ENCODE peak calls at places on chromosomes 2 and 18, in four cellular contexts. One of them, this sample, is unnamed.
A peak's percentile ranks its signal among the peaks of the same experiment; 100 is the strongest.

GRCh38 chr2:72843301-72843700 is 17.5 kb upstream of the EXOC6B start:
- DNase-seq in breast epithelium: no peak
- DNase-seq in GM13976: no peak
- DNase-seq in endothelial cell: no peak
- DNase-seq in this sample: no peak

GRCh38 chr2:195022514-195022842 is 634.5 kb upstream of the SLC39A10 start:
- DNase-seq in breast epithelium: no peak
- DNase-seq in GM13976: no peak
- DNase-seq in endothelial cell: no peak
- DNase-seq in this sample: no peak

GRCh38 chr18:48968412-48969215 is 17.8 kb upstream of the SMAD7 start:
- DNase-seq in breast epithelium: no peak
- DNase-seq in GM13976: no peak
- DNase-seq in endothelial cell: no peak
- DNase-seq in this sample: no peak

GRCh38 chr2:15636972-15637785 is 45.5 kb downstream of the DDX1 start:
- DNase-seq in breast epithelium: no peak
- DNase-seq in GM13976: peak; percentile 62
- DNase-seq in endothelial cell: peak; percentile 66
- DNase-seq in this sample: peak; percentile 64

GRCh38 chr2:163983911-163984310 is 248.1 kb upstream of the FIGN start:
- DNase-seq in breast epithelium: no peak
- DNase-seq in GM13976: no peak
- DNase-seq in endothelial cell: no peak
- DNase-seq in this sample: no peak

GRCh38 chr18:48827321-48828200 is 123.2 kb downstream of the SMAD7 start:
- DNase-seq in breast epithelium: peak; percentile 42
- DNase-seq in GM13976: no peak
- DNase-seq in endothelial cell: no peak
- DNase-seq in this sample: peak; percentile 24

GRCh38 chr2:146734791-146735190 is 1110.0 kb upstream of the ACVR2A start:
- DNase-seq in breast epithelium: no peak
- DNase-seq in GM13976: no peak
- DNase-seq in endothelial cell: no peak
- DNase-seq in this sample: no peak

GRCh38 chr2:190277234-190278112 is 42.2 kb downstream of the HIBCH start:
- DNase-seq in breast epithelium: no peak
- DNase-seq in GM13976: peak; percentile 10
- DNase-seq in endothelial cell: peak; percentile 11
- DNase-seq in this sample: no peak

GRCh38 chr2:64474200-64474630 is 20.3 kb downstream of the LGALSL start:
- DNase-seq in breast epithelium: no peak
- DNase-seq in GM13976: no peak
- DNase-seq in endothelial cell: no peak
- DNase-seq in this sample: no peak

GRCh38 chr2:15363142-15363541 is 198.0 kb downstream of the NBAS start:
- DNase-seq in breast epithelium: no peak
- DNase-seq in GM13976: no peak
- DNase-seq in endothelial cell: no peak
- DNase-seq in this sample: no peak

GRCh38 chr2:226427538-226428307 is 371.9 kb downstream of the IRS1 start:
- DNase-seq in breast epithelium: no peak
- DNase-seq in GM13976: no peak
- DNase-seq in endothelial cell: no peak
- DNase-seq in this sample: no peak

GRCh38 chr2:105102963-105103421 is 65.1 kb downstream of the MRPS9 start:
- DNase-seq in breast epithelium: no peak
- DNase-seq in GM13976: no peak
- DNase-seq in endothelial cell: no peak
- DNase-seq in this sample: no peak

GRCh38 chr2:215624423-215624829 is 188.6 kb upstream of the FN1 start:
- DNase-seq in breast epithelium: no peak
- DNase-seq in GM13976: no peak
- DNase-seq in endothelial cell: no peak
- DNase-seq in this sample: no peak

GRCh38 chr18:79405019-79405780 is 9.5 kb downstream of the NFATC1 start:
- DNase-seq in breast epithelium: no peak
- DNase-seq in GM13976: no peak
- DNase-seq in endothelial cell: no peak
- DNase-seq in this sample: no peak

GRCh38 chr2:239820836-239821693 is 204.1 kb downstream of the NDUFA10 start:
- DNase-seq in breast epithelium: peak; percentile 46
- DNase-seq in GM13976: no peak
- DNase-seq in endothelial cell: peak; percentile 2
- DNase-seq in this sample: no peak

GRCh38 chr2:9002637-9003365 is 683 bp downstream of the MBOAT2 start:
- DNase-seq in breast epithelium: no peak
- DNase-seq in GM13976: peak; percentile 32
- DNase-seq in endothelial cell: peak; percentile 34
- DNase-seq in this sample: no peak

GRCh38 chr2:159106105-159106504 is 137.7 kb downstream of the TANC1 start:
- DNase-seq in breast epithelium: no peak
- DNase-seq in GM13976: no peak
- DNase-seq in endothelial cell: no peak
- DNase-seq in this sample: no peak

GRCh38 chr2:26979761-26980160 is 9.3 kb downstream of the MAPRE3 start:
- DNase-seq in breast epithelium: no peak
- DNase-seq in GM13976: no peak
- DNase-seq in endothelial cell: no peak
- DNase-seq in this sample: no peak

GRCh38 chr2:196241175-196241574 is 69.8 kb upstream of the STK17B start:
- DNase-seq in breast epithelium: no peak
- DNase-seq in GM13976: no peak
- DNase-seq in endothelial cell: no peak
- DNase-seq in this sample: no peak

GRCh38 chr2:196238836-196239380 is 67.5 kb upstream of the STK17B start:
- DNase-seq in breast epithelium: no peak
- DNase-seq in GM13976: no peak
- DNase-seq in endothelial cell: no peak
- DNase-seq in this sample: no peak

GRCh38 chr2:196244516-196244915 is 73.1 kb upstream of the STK17B start:
- DNase-seq in breast epithelium: no peak
- DNase-seq in GM13976: no peak
- DNase-seq in endothelial cell: no peak
- DNase-seq in this sample: no peak

GRCh38 chr2:196242131-196242620 is 70.8 kb upstream of the STK17B start:
- DNase-seq in breast epithelium: no peak
- DNase-seq in GM13976: peak; percentile 58
- DNase-seq in endothelial cell: no peak
- DNase-seq in this sample: no peak

DNA sequence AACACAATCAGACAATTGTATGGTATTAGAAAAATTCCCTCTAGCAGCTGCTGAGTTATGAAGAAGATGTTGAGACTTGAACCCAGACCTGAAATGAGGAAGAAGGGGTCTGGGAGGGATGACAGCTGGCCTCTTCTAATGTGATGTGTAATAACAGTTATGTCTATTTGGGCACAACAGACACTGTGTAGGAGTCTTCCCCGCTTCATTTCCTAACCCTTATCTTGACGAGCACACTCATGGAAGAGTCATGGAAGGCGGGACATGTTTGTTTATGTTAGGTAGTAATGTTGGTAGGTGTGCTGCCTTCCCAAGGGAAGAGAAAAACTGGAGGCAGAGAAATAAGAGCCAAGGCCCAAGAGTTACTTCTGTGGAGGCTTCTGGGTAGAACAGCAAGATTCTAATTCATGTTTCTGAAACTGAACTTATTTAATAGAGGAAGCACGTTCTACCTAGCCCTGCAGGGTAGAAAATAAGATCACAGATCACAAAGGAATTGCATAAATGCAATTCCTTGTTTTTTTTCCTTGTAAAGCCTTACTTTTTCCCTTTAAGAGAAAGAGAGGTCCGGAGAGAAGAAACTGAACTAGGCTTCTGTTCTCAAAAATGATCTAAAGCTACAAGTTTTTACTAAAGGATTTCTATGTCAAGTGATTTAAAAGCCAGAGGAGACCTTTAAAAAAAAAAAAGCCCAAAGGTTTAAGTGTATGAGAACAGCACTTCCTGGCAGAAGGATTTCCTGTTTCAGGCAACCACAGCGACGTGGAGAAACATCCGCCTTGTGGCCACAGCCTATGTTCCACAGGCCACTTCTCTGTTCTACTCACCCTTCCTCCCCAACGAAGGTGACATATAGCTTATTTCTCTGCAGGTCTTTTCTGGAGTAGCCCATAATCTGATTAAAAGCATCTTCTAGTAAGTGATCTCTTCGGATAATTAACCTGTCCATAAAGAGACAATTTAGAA is 68.5 kb upstream of the STK17B start:
- DNase-seq in breast epithelium: no peak
- DNase-seq in GM13976: peak; percentile 55
- DNase-seq in endothelial cell: peak; percentile 53
- DNase-seq in this sample: no peak
- TF ChIP-seq CTCF in breast epithelium: no peak
- TF ChIP-seq CTCF in GM13976: peak; percentile 3
- TF ChIP-seq CTCF in endothelial cell: no peak
- TF ChIP-seq CTCF in this sample: no peak

GRCh38 chr2:151634726-151635467 is 99.4 kb downstream of the NEB start:
- DNase-seq in breast epithelium: no peak
- DNase-seq in GM13976: no peak
- DNase-seq in endothelial cell: no peak
- DNase-seq in this sample: no peak

GRCh38 chr2:151638188-151638933 is 95.9 kb downstream of the NEB start:
- DNase-seq in breast epithelium: no peak
- DNase-seq in GM13976: peak; percentile 31
- DNase-seq in endothelial cell: no peak
- DNase-seq in this sample: no peak

GRCh38 chr2:151644580-151644979 is 89.7 kb downstream of the NEB start:
- DNase-seq in breast epithelium: no peak
- DNase-seq in GM13976: no peak
- DNase-seq in endothelial cell: no peak
- DNase-seq in this sample: no peak

GRCh38 chr2:151637284-151637781 is 96.9 kb downstream of the NEB start:
- DNase-seq in breast epithelium: no peak
- DNase-seq in GM13976: peak; percentile 13
- DNase-seq in endothelial cell: no peak
- DNase-seq in this sample: no peak

GRCh38 chr2:151640087-151640486 is 94.2 kb downstream of the NEB start:
- DNase-seq in breast epithelium: no peak
- DNase-seq in GM13976: no peak
- DNase-seq in endothelial cell: no peak
- DNase-seq in this sample: no peak
- TF ChIP-seq CTCF in breast epithelium: no peak
- TF ChIP-seq CTCF in GM13976: no peak
- TF ChIP-seq CTCF in endothelial cell: peak; percentile 70
- TF ChIP-seq CTCF in this sample: no peak

DNA sequence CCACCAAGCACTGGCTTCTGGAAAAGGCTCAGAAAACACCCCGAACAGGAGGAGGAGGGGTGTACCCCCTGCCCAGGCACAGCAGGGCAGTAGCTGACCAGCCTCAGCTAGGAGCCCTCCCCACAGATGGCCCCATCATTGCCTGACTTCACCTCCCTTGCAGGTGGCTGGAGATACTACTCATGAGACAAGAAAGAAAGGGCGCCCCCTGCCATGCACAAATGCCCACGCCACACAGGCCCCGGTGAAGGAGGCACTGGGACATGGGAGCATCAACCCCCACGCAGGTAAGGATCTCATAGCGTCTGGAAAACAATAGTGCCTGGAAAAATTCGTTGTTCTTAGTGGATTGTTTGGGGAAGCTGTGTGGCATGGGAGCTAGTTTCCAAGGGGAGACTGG is 240.6 kb downstream of the TFCP2L1 start:
- DNase-seq in breast epithelium: no peak
- DNase-seq in GM13976: no peak
- DNase-seq in endothelial cell: no peak
- DNase-seq in this sample: no peak
- TF ChIP-seq CTCF in breast epithelium: no peak
- TF ChIP-seq CTCF in GM13976: no peak
- TF ChIP-seq CTCF in endothelial cell: no peak
- TF ChIP-seq CTCF in this sample: no peak

GRCh38 chr18:22441638-22442037 is 23.9 kb upstream of the CTAGE1 start:
- DNase-seq in breast epithelium: no peak
- DNase-seq in GM13976: no peak
- DNase-seq in endothelial cell: no peak
- DNase-seq in this sample: no peak
- TF ChIP-seq CTCF in breast epithelium: no peak
- TF ChIP-seq CTCF in GM13976: no peak
- TF ChIP-seq CTCF in endothelial cell: peak; percentile 28
- TF ChIP-seq CTCF in this sample: no peak

DNA sequence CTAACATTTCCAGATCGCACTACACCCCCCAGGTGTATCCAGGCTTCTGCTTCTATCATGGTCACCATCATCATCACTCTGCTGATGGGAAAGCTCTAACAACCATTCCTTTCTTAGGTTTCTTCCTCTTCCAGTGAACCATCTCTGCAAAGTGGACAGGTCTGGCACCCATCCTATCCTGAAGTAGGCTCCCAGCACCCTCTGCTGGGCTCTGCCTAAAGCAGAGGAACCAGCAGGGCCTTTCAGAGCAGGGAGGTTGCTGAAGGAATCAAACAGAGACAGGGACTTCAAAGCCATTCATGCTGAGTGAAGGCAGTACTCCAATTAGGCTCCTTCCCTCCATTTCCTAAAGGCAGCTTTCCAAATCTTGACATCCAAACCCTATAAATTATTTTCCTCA is 27.2 kb upstream of the SATB2 start:
- DNase-seq in breast epithelium: no peak
- DNase-seq in GM13976: no peak
- DNase-seq in endothelial cell: no peak
- DNase-seq in this sample: no peak
- TF ChIP-seq CTCF in breast epithelium: no peak
- TF ChIP-seq CTCF in GM13976: no peak
- TF ChIP-seq CTCF in endothelial cell: no peak
- TF ChIP-seq CTCF in this sample: no peak

DNA sequence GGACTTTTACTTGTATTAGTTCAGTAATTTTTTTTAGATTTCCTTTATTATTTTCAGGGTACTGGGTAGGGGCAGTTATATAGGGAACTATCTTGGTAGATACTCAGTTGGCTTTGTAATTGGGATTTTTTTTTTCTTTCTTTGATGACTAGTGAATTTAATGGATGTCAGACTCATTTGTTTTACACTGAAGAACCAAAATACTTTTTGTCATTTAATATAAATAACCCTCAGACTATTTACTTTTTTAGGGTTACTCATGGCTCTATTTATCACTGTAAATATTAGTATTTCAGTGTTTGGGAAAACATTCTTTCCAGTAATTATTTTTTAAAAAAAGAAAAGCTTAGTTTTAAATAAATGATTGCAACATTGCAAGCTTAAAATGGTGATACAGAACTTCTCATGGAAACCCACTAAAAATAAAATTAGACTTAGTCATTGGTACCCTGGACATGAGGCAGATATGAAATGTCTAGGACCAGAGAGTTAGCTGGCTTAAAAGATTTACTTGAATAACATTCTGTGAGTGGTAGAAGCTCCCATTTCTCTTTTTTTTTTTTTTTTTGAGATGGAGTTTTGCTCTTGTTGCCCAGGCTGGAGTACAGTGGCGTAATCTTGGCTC is 74.4 kb upstream of the CYP20A1 start:
- DNase-seq in breast epithelium: no peak
- DNase-seq in GM13976: no peak
- DNase-seq in endothelial cell: no peak
- DNase-seq in this sample: no peak
- TF ChIP-seq CTCF in breast epithelium: no peak
- TF ChIP-seq CTCF in GM13976: no peak
- TF ChIP-seq CTCF in endothelial cell: no peak
- TF ChIP-seq CTCF in this sample: no peak

This sample was measured in omental fat pad.